ENCODE peak calls at places on chromosomes 1 and 21, in seven cellular contexts. F, I, R, C, S, A and K are unnamed samples.

GRCh38 chr1:239354211-239354610 is 32.2 kb upstream of the CHRM3 start:
- DNase-seq in A (no peak), R (no peak), C (no peak), S (no peak), F (no peak), I (no peak), K (no peak)

GRCh38 chr1:1491601-1492000 is 20.0 kb downstream of the ATAD3B start:
- DNase-seq in R (no peak), C (no peak), S (no peak), A (no peak), I (no peak), F (no peak), K (no peak)

GRCh38 chr1:90162216-90162615 is 167.3 kb downstream of the ZNF326 start:
- DNase-seq in R (no peak), C (peak; percentile 81), I (no peak), A (no peak), F (no peak), S (no peak), K (no peak)

GRCh38 chr1:68000191-68000590 is 50.2 kb downstream of the DIRAS3 start:
- DNase-seq in F (no peak), R (no peak), A (no peak), S (no peak), I (no peak), C (no peak), K (no peak)

GRCh38 chr21:33155457-33155856 is 74.3 kb upstream of the IFNAR2 start:
- DNase-seq in A (no peak), F (no peak), R (no peak), C (no peak), S (no peak), I (no peak), K (no peak)

GRCh38 chr1:180428782-180429695 is 73.3 kb downstream of the ACBD6 start:
- DNase-seq in I (no peak), A (no peak), S (no peak), C (no peak), F (no peak), R (no peak), K (no peak)

GRCh38 chr1:161069731-161070270 is at the start of gene ARHGAP30:
- DNase-seq in R (no peak), F (no peak), A (peak; percentile 76), S (peak; percentile 64), I (no peak), C (no peak), K (peak; percentile 81)

GRCh38 chr1:46488343-46489168 is 1.1 kb upstream of the DMBX1 start:
- DNase-seq in R (peak; percentile 23), S (no peak), F (no peak), I (no peak), A (no peak), C (no peak), K (no peak)

GRCh38 chr1:172322219-172323061 is 98.0 kb upstream of the C1orf105 start:
- DNase-seq in I (peak; percentile 95), R (peak; percentile 91), C (peak; percentile 45), A (no peak), S (no peak), F (peak; percentile 70), K (no peak)